ENCODE peak calls at places on chromosomes 11 and 22, in ten cellular contexts. H is breast epithelium, K is fibroblast of lung, X is colonic mucosa, M is lower lobe of right lung, G is esophagus squamous epithelium, E is brain microvascular endothelial cell, T is MM.1S, U is PC-3, V is endothelial cell of umbilical vein. W is an unnamed sample.

GRCh38 chr11:18239655-18240054 is 3.1 kb upstream of the SAA4 start:
- DNase-seq in H (no peak), K (no peak), X (no peak), M (no peak), G (no peak), E (no peak), T (no peak), U (no peak), V (no peak), W (no peak)

GRCh38 chr11:67483901-67484665 is 1.3 kb downstream of the AIP start:
- DNase-seq in H (no peak), K (no peak), X (peak), M (no peak), G (no peak), E (no peak), T (no peak), U (no peak), V (no peak), W (no peak)

GRCh38 chr11:117795726-117796455 is 1.1 kb downstream of the DSCAML1 start:
- DNase-seq in H (no peak), K (no peak), X (no peak), M (no peak), G (no peak), E (no peak), T (no peak), U (no peak), V (no peak), W (no peak)

GRCh38 chr11:128291043-128291442 is 296.3 kb downstream of the ETS1 start:
- DNase-seq in H (no peak), K (no peak), X (no peak), M (no peak), G (no peak), E (no peak), T (no peak), U (no peak), V (no peak), W (no peak)

GRCh38 chr11:134579709-134580634 is 167.9 kb upstream of the B3GAT1 start:
- DNase-seq in H (peak), K (no peak), X (no peak), M (no peak), G (no peak), E (no peak), T (no peak), U (no peak), V (no peak), W (no peak)

GRCh38 chr11:128420943-128421342 is 166.4 kb downstream of the ETS1 start:
- DNase-seq in H (no peak), K (peak), X (no peak), M (no peak), G (no peak), E (peak), T (no peak), U (no peak), V (no peak), W (no peak)

GRCh38 chr11:77580712-77581337 is 8.9 kb upstream of the AQP11 start:
- DNase-seq in H (no peak), K (no peak), X (no peak), M (no peak), G (no peak), E (no peak), T (no peak), U (peak), V (no peak), W (no peak)

GRCh38 chr11:86942212-86942611 is 13.0 kb downstream of the FZD4 start:
- DNase-seq in H (no peak), K (no peak), X (no peak), M (no peak), G (no peak), E (no peak), T (no peak), U (peak), V (peak), W (no peak)

GRCh38 chr11:118051611-118052461 is 25.0 kb upstream of the TMPRSS4 start:
- DNase-seq in H (peak), K (no peak), X (no peak), M (no peak), G (no peak), E (no peak), T (peak), U (no peak), V (no peak), W (no peak)

GRCh38 chr11:41250408-41250807 is 209.0 kb downstream of the LRRC4C start:
- DNase-seq in H (no peak), K (no peak), X (no peak), M (no peak), G (no peak), E (no peak), T (no peak), U (no peak), V (no peak), W (no peak)

GRCh38 chr11:117410861-117411725 is 83.4 kb downstream of the CEP164 start:
- DNase-seq in H (no peak), K (no peak), X (no peak), M (no peak), G (no peak), E (no peak), T (no peak), U (no peak), V (no peak), W (no peak)

GRCh38 chr11:132911186-132911585 is 621.1 kb downstream of the OPCML start:
- DNase-seq in H (no peak), K (peak), X (no peak), M (no peak), G (no peak), E (peak), T (no peak), U (no peak), V (no peak), W (no peak)

GRCh38 chr22:49330421-49331222 is 497.1 kb downstream of the BRD1 start:
- DNase-seq in H (peak), K (no peak), X (no peak), M (peak), G (no peak), E (no peak), T (no peak), U (no peak), V (no peak), W (no peak)

GRCh38 chr11:74487875-74488274 is 5.6 kb downstream of the LIPT2 start:
- DNase-seq in H (no peak), K (no peak), X (no peak), M (no peak), G (no peak), E (no peak), T (no peak), U (peak), V (no peak), W (no peak)

GRCh38 chr11:121706884-121707283 is 254.1 kb upstream of the SORL1-AS1 start:
- DNase-seq in H (no peak), K (no peak), X (no peak), M (no peak), G (no peak), E (no peak), T (no peak), U (no peak), V (no peak), W (no peak)

GRCh38 chr11:65506770-65507485 is 8.1 kb downstream of the MALAT1 start:
- DNase-seq in H (no peak), K (peak), X (peak), M (no peak), G (no peak), E (peak), T (peak), U (peak), V (peak), W (no peak)

GRCh38 chr11:79472736-79473536 is 32.1 kb upstream of the TENM4 start:
- DNase-seq in H (no peak), K (no peak), X (no peak), M (no peak), G (no peak), E (no peak), T (no peak), U (no peak), V (no peak), W (no peak)

GRCh38 chr22:42581762-42582716 is 28.3 kb downstream of the SERHL2 start:
- DNase-seq in H (peak), K (peak), X (peak), M (peak), G (no peak), E (peak), T (peak), U (peak), V (peak), W (peak)
- H3K27ac ChIP-seq in H (peak), K (no peak), X (peak), M (peak), G (peak), E (peak), T (peak), U (peak), V (no peak), W (peak)

DNA sequence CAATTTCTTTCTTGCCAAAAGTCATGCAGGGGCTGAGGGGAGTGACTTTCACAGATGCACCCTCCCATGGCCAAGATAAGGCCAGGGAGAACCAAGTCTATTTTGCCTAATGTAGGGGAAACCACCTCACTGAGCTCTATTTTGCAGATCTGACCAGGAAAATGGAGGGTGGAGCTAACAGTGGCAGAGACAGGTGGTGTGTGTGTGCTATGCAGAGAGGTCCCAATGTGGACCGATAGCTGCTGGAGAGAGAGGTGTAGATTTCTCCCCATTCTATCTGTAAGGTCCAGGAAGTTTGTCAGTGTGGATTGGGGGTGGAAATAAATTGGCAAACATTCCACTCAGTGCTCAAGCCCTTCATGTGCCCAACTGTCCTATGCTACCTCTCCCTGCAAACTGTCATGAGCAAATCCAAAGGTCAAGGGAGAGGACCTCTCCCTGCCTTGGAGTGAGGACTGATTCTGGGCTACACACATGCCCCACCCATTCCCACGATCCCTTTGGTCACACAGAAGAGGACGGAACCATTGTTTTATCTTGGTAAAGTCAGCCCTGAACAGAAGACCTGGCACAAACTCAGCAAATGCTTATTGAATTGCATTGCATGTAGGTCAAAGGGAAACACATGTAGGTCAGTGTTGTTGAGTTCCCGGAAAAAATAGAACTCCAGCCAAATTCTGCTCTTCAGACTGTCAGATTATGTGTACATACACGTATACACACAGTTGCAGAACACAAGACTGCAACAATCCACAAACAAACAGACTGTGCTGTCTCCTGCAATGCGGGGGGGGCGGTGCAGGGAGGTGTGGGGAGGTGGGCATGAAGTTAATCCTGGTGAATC is 65.9 kb downstream of the C11orf58 start:
- DNase-seq in H (no peak), K (peak), X (peak), M (no peak), G (no peak), E (no peak), T (no peak), U (peak), V (peak), W (no peak)
- H3K27ac ChIP-seq in H (no peak), K (no peak), X (no peak), M (no peak), G (peak), E (no peak), T (no peak), U (no peak), V (no peak), W (no peak)

GRCh38 chr22:50641696-50642607 is 14.0 kb upstream of the ARSA start:
- DNase-seq in H (no peak), K (peak), X (no peak), M (peak), G (no peak), E (peak), T (no peak), U (no peak), V (peak), W (no peak)
- H3K27ac ChIP-seq in H (no peak), K (no peak), X (no peak), M (peak), G (peak), E (no peak), T (no peak), U (no peak), V (no peak), W (no peak)

DNA sequence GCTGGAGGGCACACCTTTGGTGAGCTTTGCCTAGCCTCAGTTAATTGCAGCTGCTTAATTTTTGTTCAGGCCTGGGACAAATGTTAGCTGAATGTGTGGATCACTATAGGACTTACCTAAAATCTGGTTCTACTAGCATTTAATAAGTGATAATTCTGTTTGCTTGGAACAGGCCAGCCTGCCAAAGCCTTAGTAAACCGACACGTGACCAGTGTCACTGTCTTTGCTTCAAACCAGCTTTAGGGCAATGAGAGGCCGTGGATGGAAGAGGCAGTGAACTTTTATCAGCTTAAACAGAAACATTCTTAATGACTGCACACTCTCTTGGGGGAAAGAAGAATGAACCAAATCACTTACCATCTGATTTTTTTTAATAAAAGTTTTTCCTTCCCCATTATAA is 10.8 kb downstream of the PARVA start:
- DNase-seq in H (no peak), K (no peak), X (no peak), M (no peak), G (no peak), E (no peak), T (no peak), U (no peak), V (no peak), W (no peak)
- H3K27ac ChIP-seq in H (peak), K (no peak), X (no peak), M (no peak), G (peak), E (no peak), T (no peak), U (no peak), V (no peak), W (no peak)

GRCh38 chr11:61161190-61162091 is at the start of gene VPS37C:
- DNase-seq in H (peak), K (peak), X (peak), M (peak), G (peak), E (peak), T (peak), U (peak), V (peak), W (peak)

GRCh38 chr11:61160487-61161189 is 588 bp downstream of the VPS37C start:
- DNase-seq in H (no peak), K (no peak), X (no peak), M (no peak), G (no peak), E (no peak), T (no peak), U (peak), V (peak), W (no peak)

GRCh38 chr11:61164610-61165424 is 3.6 kb upstream of the VPS37C start:
- DNase-seq in H (no peak), K (no peak), X (no peak), M (no peak), G (no peak), E (no peak), T (no peak), U (no peak), V (no peak), W (no peak)

GRCh38 chr11:61163714-61164609 is 2.7 kb upstream of the VPS37C start:
- DNase-seq in H (no peak), K (no peak), X (no peak), M (peak), G (no peak), E (no peak), T (no peak), U (no peak), V (no peak), W (no peak)

GRCh38 chr11:61162092-61162935 is 1.1 kb upstream of the VPS37C start:
- DNase-seq in H (no peak), K (peak), X (no peak), M (no peak), G (no peak), E (peak), T (peak), U (peak), V (peak), W (no peak)
- H3K27ac ChIP-seq in H (peak), K (peak), X (peak), M (peak), G (peak), E (no peak), T (peak), U (peak), V (peak), W (peak)

GRCh38 chr11:94150056-94150455 is 21.4 kb downstream of the PANX1 start:
- DNase-seq in H (no peak), K (no peak), X (no peak), M (no peak), G (no peak), E (no peak), T (no peak), U (no peak), V (no peak), W (no peak)
- H3K27ac ChIP-seq in H (no peak), K (no peak), X (no peak), M (no peak), G (peak), E (no peak), T (no peak), U (no peak), V (no peak), W (no peak)

GRCh38 chr11:22779850-22780249 is 49.8 kb downstream of the SVIP start:
- DNase-seq in H (no peak), K (no peak), X (no peak), M (no peak), G (no peak), E (no peak), T (no peak), U (no peak), V (no peak), W (no peak)
- H3K27ac ChIP-seq in H (no peak), K (no peak), X (no peak), M (no peak), G (no peak), E (no peak), T (no peak), U (no peak), V (no peak), W (no peak)